ENCODE peak calls at places on chromosomes 7 and 10, in five cellular contexts. U is cardiac muscle cell, T is cardiac fibroblast, H is GM23248, A is OCI-LY7. B is an unnamed sample.

GRCh38 chr7:154978045-154978444 is 24.9 kb downstream of the PAXIP1 start:
- DNase-seq in H (no peak), U (no peak), T (no peak), A (no peak), B (no peak)

GRCh38 chr10:10661176-10661575 is 356.5 kb upstream of the CELF2 start:
- DNase-seq in H (no peak), U (no peak), A (no peak), T (no peak), B (no peak)

GRCh38 chr10:16832351-16833080 is 15.3 kb upstream of the RSU1 start:
- DNase-seq in H (peak), U (no peak), T (peak), A (no peak), B (no peak)

GRCh38 chr10:133264455-133264854 is 12.2 kb downstream of the ADAM8 start:
- DNase-seq in T (no peak), U (no peak), H (no peak), A (no peak), B (no peak)

GRCh38 chr10:9305018-9305655 is 1250.6 kb downstream of the GATA3 start:
- DNase-seq in U (peak), T (peak), A (peak), H (peak), B (peak)

GRCh38 chr7:131027287-131027773 is 293.3 kb upstream of the KLF14 start:
- DNase-seq in T (peak), U (no peak), H (peak), A (no peak), B (peak)

GRCh38 chr10:63554666-63555065 is 33.5 kb downstream of the REEP3 start:
- DNase-seq in T (peak), A (peak), H (peak), U (no peak), B (peak)

GRCh38 chr10:69663548-69663947 is 33.5 kb downstream of the FAM241B start:
- DNase-seq in T (no peak), U (peak), A (no peak), H (no peak), B (no peak)

GRCh38 chr7:95693551-95694333 is 78.6 kb upstream of the DYNC1I1 start:
- DNase-seq in T (peak), H (peak), U (no peak), A (no peak), B (no peak)

GRCh38 chr7:148699024-148699771 is 495 bp downstream of the CUL1 start:
- DNase-seq in H (peak), T (peak), U (peak), A (peak), B (peak)

GRCh38 chr10:23694446-23694920 is 255.6 kb downstream of the OTUD1 start:
- DNase-seq in H (no peak), U (peak), A (no peak), T (no peak), B (no peak)

GRCh38 chr10:113978802-113979201 is 64.9 kb upstream of the ADRB1 start:
- DNase-seq in U (no peak), T (no peak), H (no peak), A (no peak), B (no peak)

GRCh38 chr10:126169899-126170298 is 218.4 kb downstream of the ADAM12 start:
- DNase-seq in H (no peak), T (no peak), U (no peak), A (no peak), B (no peak)

GRCh38 chr10:77391605-77392235 is 245.9 kb downstream of the KCNMA1 start:
- DNase-seq in A (peak), H (peak), U (peak), T (peak), B (peak)

GRCh38 chr10:7317799-7318446 is 92.9 kb downstream of the SFMBT2 start:
- DNase-seq in A (no peak), H (no peak), T (no peak), U (no peak), B (peak)

GRCh38 chr10:103802637-103803353 is 52.6 kb downstream of the SH3PXD2A start:
- DNase-seq in U (no peak), A (no peak), T (no peak), H (no peak), B (no peak)

GRCh38 chr7:37709631-37710509 is 26.3 kb downstream of the GPR141 start:
- DNase-seq in T (no peak), H (no peak), U (no peak), A (no peak), B (peak)
- H3K4me3 ChIP-seq in T (no peak), H (no peak), U (no peak), A (no peak), B (no peak)

DNA sequence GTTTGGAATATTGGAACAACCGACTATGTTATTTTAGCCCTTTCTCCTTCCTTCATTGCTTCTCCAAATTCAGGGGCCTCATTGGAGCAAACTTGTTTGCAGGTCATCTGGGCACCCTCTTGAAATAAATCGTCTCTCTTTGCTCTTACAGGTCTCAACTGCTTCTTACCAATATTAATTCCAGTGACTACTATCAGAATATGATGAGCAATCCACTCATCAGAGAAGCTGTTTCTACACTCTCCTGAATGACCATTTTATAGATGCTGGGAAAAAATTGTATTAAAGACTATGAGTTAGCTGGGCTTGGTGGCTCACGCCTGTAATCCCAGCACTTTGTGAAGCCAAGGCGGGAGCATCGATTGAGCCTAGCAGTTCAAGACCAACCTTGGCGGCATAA is 12.5 kb upstream of the HNRNPF start:
- DNase-seq in U (no peak), H (peak), A (no peak), T (no peak), B (no peak)
- H3K4me3 ChIP-seq in U (no peak), H (peak), A (peak), T (no peak), B (peak)

GRCh38 chr7:42235734-42236133 is 1.3 kb downstream of the GLI3 start:
- DNase-seq in H (peak), U (peak), T (peak), A (no peak), B (no peak)
- H3K4me3 ChIP-seq in H (peak), U (peak), T (peak), A (no peak), B (no peak)

GRCh38 chr10:101055416-101055815 is 6.4 kb upstream of the KAZALD1 start:
- DNase-seq in U (no peak), A (no peak), T (no peak), H (no peak), B (no peak)
- H3K4me3 ChIP-seq in U (no peak), A (no peak), T (no peak), H (no peak), B (no peak)

DNA sequence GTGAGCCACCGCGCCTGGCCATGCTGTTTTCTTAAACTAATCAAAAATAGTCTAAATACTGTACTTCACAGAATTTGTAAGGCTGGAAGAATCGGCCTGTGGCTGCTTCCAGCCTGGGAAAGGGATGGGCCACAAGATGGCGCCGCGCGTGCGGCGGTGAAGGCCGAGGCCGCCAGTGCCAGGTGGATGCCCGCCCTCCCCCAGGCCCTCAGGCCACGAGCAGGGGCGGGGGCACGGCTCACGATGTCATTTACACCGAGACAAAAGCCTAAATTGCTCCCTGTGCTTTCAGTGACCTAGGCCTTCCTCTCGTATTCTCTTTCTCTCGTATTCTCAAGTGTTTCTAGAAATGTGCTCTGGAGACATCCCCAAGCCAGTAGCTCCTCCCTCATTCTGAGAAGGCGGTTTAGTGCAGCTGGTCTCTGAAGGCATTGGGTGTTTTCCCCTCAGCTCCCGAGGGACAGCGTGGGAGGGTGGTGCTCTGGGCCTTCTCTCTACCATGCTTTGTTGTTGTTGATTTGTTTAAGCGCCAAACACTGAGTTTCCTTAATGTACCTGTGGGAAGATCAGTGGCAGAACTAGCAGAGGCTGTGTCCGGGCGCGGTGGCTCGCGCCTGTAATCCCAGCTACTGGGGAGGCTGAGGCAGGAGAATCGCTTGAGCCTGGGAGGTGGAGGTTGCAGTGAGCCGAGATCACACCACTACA is 68.4 kb downstream of the CDC123 start:
- DNase-seq in A (peak), U (peak), H (peak), T (peak), B (peak)
- H3K4me3 ChIP-seq in A (peak), U (no peak), H (peak), T (peak), B (peak)

GRCh38 chr10:88999629-89000028 is 9.0 kb downstream of the FAS start:
- DNase-seq in H (peak), T (peak), U (no peak), A (no peak), B (no peak)

GRCh38 chr10:89002234-89002978 is 11.8 kb downstream of the FAS start:
- DNase-seq in H (no peak), A (no peak), U (no peak), T (no peak), B (peak)

GRCh38 chr10:89003344-89003743 is 12.7 kb downstream of the FAS start:
- DNase-seq in A (peak), H (no peak), T (no peak), U (no peak), B (no peak)

GRCh38 chr10:89001428-89002072 is 11.0 kb downstream of the FAS start:
- DNase-seq in A (peak), U (no peak), H (peak), T (peak), B (no peak)

GRCh38 chr10:89001024-89001423 is 10.4 kb downstream of the FAS start:
- DNase-seq in U (no peak), A (peak), H (peak), T (no peak), B (peak)
- H3K4me3 ChIP-seq in U (no peak), A (peak), H (peak), T (no peak), B (peak)

GRCh38 chr7:140704205-140704604 is 7.7 kb downstream of the NDUFB2 start:
- DNase-seq in A (no peak), U (no peak), T (no peak), H (no peak), B (no peak)
- H3K4me3 ChIP-seq in A (no peak), U (no peak), T (no peak), H (no peak), B (no peak)

GRCh38 chr10:1737222-1738061 is at the start of gene ADARB2:
- DNase-seq in U (peak), A (no peak), T (no peak), H (peak), B (peak)
- H3K4me3 ChIP-seq in U (peak), A (no peak), T (no peak), H (no peak), B (peak)

GRCh38 chr10:6204063-6204340 is 1.3 kb downstream of the PFKFB3 start:
- DNase-seq in H (peak), T (no peak), U (peak), A (peak), B (peak)
- H3K4me3 ChIP-seq in H (peak), T (peak), U (peak), A (peak), B (peak)

B was measured in GM12865.